ENCODE peak calls at places on chromosomes 2 and 18, in four cellular contexts. P is T-helper 9 cell, V is lower lobe of right lung, L is NCI-H345. F is an unnamed sample.

GRCh38 chr2:1825046-1825445 is 80.7 kb upstream of the PXDN start:
- DNase-seq in P (no peak), V (no peak), L (no peak), F (no peak)

GRCh38 chr2:177606636-177607035 is 214.1 kb downstream of the AGPS start:
- DNase-seq in P (no peak), V (no peak), L (no peak), F (no peak)

GRCh38 chr18:42784612-42785011 is 330.9 kb downstream of the RIT2 start:
- DNase-seq in P (no peak), V (no peak), L (no peak), F (no peak)

GRCh38 chr2:134985061-134985460 is 62.2 kb downstream of the MAP3K19 start:
- DNase-seq in P (no peak), V (no peak), L (no peak), F (no peak)

GRCh38 chr2:16638941-16639340 is 26.7 kb downstream of the CYRIA start:
- DNase-seq in P (no peak), V (no peak), L (no peak), F (no peak)

GRCh38 chr2:186486651-186487647 is 889 bp downstream of the ZC3H15 start:
- DNase-seq in P (no peak), V (no peak), L (no peak), F (no peak)

GRCh38 chr2:210199186-210199765 is 26.0 kb downstream of the ACADL start:
- DNase-seq in P (no peak), V (no peak), L (peak; percentile 25), F (no peak)

GRCh38 chr2:214533511-214533910 is 122.7 kb downstream of the VWC2L start:
- DNase-seq in P (no peak), V (no peak), L (no peak), F (no peak)

GRCh38 chr2:72399879-72400278 is 252.2 kb upstream of the CYP26B1 start:
- DNase-seq in P (no peak), V (no peak), L (no peak), F (no peak)

GRCh38 chr2:23361185-23361584 is 23.8 kb upstream of the KLHL29 start:
- DNase-seq in P (no peak), V (no peak), L (no peak), F (no peak)

GRCh38 chr18:45775241-45775676 is 50.2 kb upstream of the SIGLEC15 start:
- DNase-seq in P (peak; percentile 23), V (peak; percentile 83), L (no peak), F (peak; percentile 5)

F was measured in effector CD4-positive, alpha-beta T cell.